ENCODE peak calls at places on chromosomes 3 and 15, in seven cellular contexts. Z is activated T-helper 1 cell treated with anti-CD3 and anti-CD28 coated beads, Interleukin-2, amount 50 U/mL, for 16 hours; W is fibroblast of lung; C is MV-4-11; V is A549; A is T-cell; H is right cardiac atrium. I is an unnamed sample.

GRCh38 chr15:45457215-45457614 is 65.3 kb downstream of the SLC30A4 start:
- DNase-seq in Z (no peak), W (no peak), C (no peak), V (no peak), A (no peak), H (no peak), I (no peak)

GRCh38 chr15:45634442-45635190 is at the start of gene SQOR:
- DNase-seq in Z (peak; percentile 38), W (peak; percentile 51), C (peak; percentile 71), V (peak; percentile 86), A (peak; percentile 53), H (peak; percentile 96), I (peak; percentile 76)

GRCh38 chr3:71026634-71027578 is 556.6 kb downstream of the FOXP1 start:
- DNase-seq in Z (no peak), W (peak; percentile 61), C (peak; percentile 70), V (no peak), A (no peak), H (no peak), I (peak; percentile 69)

GRCh38 chr3:184715943-184716651 is 4.2 kb upstream of the MAGEF1 start:
- DNase-seq in Z (no peak), W (no peak), C (no peak), V (no peak), A (no peak), H (no peak), I (no peak)

GRCh38 chr3:71724584-71725278 is 471 bp downstream of the EIF4E3 start:
- DNase-seq in Z (no peak), W (no peak), C (no peak), V (peak; percentile 9), A (peak; percentile 34), H (peak; percentile 80), I (peak; percentile 13)

GRCh38 chr3:130345487-130346079 is at the start of gene COL6A5:
- DNase-seq in Z (no peak), W (peak; percentile 31), C (peak; percentile 25), V (no peak), A (no peak), H (peak; percentile 65), I (peak; percentile 94)

GRCh38 chr3:188003188-188004171 is 150.5 kb upstream of the LPP start:
- DNase-seq in Z (no peak), W (no peak), C (no peak), V (peak; percentile 76), A (no peak), H (no peak), I (no peak)

GRCh38 chr3:192836469-192836820 is 81.2 kb downstream of the MB21D2 start:
- DNase-seq in Z (no peak), W (no peak), C (no peak), V (no peak), A (no peak), H (peak; percentile 47), I (no peak)

GRCh38 chr3:71247221-71247947 is 336.1 kb downstream of the FOXP1 start:
- DNase-seq in Z (no peak), W (peak; percentile 23), C (no peak), V (peak; percentile 71), A (no peak), H (peak; percentile 65), I (peak; percentile 16)

GRCh38 chr3:1987983-1988382 is 110.7 kb upstream of the CNTN4 start:
- DNase-seq in Z (no peak), W (no peak), C (no peak), V (peak; percentile 4), A (no peak), H (no peak), I (peak; percentile 61)

GRCh38 chr3:71056327-71056726 is 527.2 kb downstream of the FOXP1 start:
- DNase-seq in Z (no peak), W (peak; percentile 70), C (no peak), V (no peak), A (no peak), H (no peak), I (no peak)

GRCh38 chr3:99344216-99344615 is 294.2 kb upstream of the COL8A1 start:
- DNase-seq in Z (no peak), W (no peak), C (no peak), V (no peak), A (no peak), H (no peak), I (no peak)

GRCh38 chr3:58120075-58120812 is 90.5 kb downstream of the DNASE1L3 start:
- DNase-seq in Z (no peak), W (peak; percentile 53), C (peak; percentile 11), V (no peak), A (no peak), H (peak; percentile 79), I (peak; percentile 55)

GRCh38 chr3:59547874-59548273 is 498.0 kb upstream of the CFAP20DC start:
- DNase-seq in Z (no peak), W (no peak), C (no peak), V (no peak), A (no peak), H (no peak), I (no peak)

GRCh38 chr3:45035441-45036301 is 9.6 kb downstream of the CLEC3B start:
- DNase-seq in Z (no peak), W (peak; percentile 59), C (no peak), V (no peak), A (peak; percentile 18), H (peak; percentile 77), I (no peak)

GRCh38 chr3:59659755-59660154 is 609.9 kb upstream of the CFAP20DC start:
- DNase-seq in Z (no peak), W (no peak), C (no peak), V (no peak), A (no peak), H (no peak), I (no peak)

GRCh38 chr3:52498134-52499054 is 3.3 kb downstream of the STAB1 start:
- DNase-seq in Z (no peak), W (peak; percentile 92), C (peak; percentile 100), V (no peak), A (no peak), H (peak; percentile 80), I (peak; percentile 83)

GRCh38 chr3:179729981-179730380 is 77.1 kb downstream of the USP13 start:
- DNase-seq in Z (no peak), W (no peak), C (no peak), V (no peak), A (no peak), H (no peak), I (no peak)

GRCh38 chr3:140377644-140378043 is 300.2 kb upstream of the TRIM42 start:
- DNase-seq in Z (no peak), W (no peak), C (no peak), V (no peak), A (no peak), H (no peak), I (no peak)

GRCh38 chr15:96171842-96172241 is 158.7 kb upstream of the NR2F2 start:
- DNase-seq in Z (no peak), W (no peak), C (no peak), V (peak; percentile 66), A (no peak), H (no peak), I (no peak)

GRCh38 chr3:39593341-39593740 is 125.9 kb downstream of the MOBP start:
- DNase-seq in Z (no peak), W (no peak), C (no peak), V (no peak), A (no peak), H (no peak), I (no peak)

GRCh38 chr3:69777582-69777967 is 38.3 kb downstream of the MITF start:
- DNase-seq in Z (no peak), W (no peak), C (no peak), V (no peak), A (no peak), H (no peak), I (peak; percentile 67)

GRCh38 chr3:99242271-99242670 is 340.8 kb upstream of the DCBLD2 start:
- DNase-seq in Z (no peak), W (no peak), C (no peak), V (no peak), A (no peak), H (no peak), I (no peak)

GRCh38 chr3:153275514-153275913 is 113.5 kb downstream of the RAP2B start:
- DNase-seq in Z (no peak), W (no peak), C (no peak), V (no peak), A (no peak), H (no peak), I (no peak)

GRCh38 chr3:134378384-134378783 is 4.1 kb upstream of the AMOTL2 start:
- DNase-seq in Z (no peak), W (peak; percentile 59), C (no peak), V (no peak), A (no peak), H (no peak), I (peak; percentile 25)

GRCh38 chr15:81394609-81395008 is 20.6 kb upstream of the TMC3 start:
- DNase-seq in Z (no peak), W (no peak), C (no peak), V (no peak), A (no peak), H (no peak), I (no peak)

GRCh38 chr15:41917767-41918430 is 24.0 kb upstream of the SPTBN5 start:
- DNase-seq in Z (no peak), W (peak; percentile 52), C (peak; percentile 14), V (peak; percentile 31), A (no peak), H (peak; percentile 77), I (peak; percentile 24)

GRCh38 chr3:38805765-38806386 is 10.1 kb downstream of the SCN10A start:
- DNase-seq in Z (no peak), W (peak; percentile 79), C (peak; percentile 55), V (peak; percentile 62), A (no peak), H (peak; percentile 50), I (peak; percentile 85)

GRCh38 chr3:161203485-161204098 is 17.5 kb upstream of the NMD3 start:
- DNase-seq in Z (no peak), W (no peak), C (no peak), V (no peak), A (no peak), H (no peak), I (no peak)

GRCh38 chr3:189945935-189946709 is 174.6 kb downstream of the P3H2 start:
- DNase-seq in Z (no peak), W (no peak), C (no peak), V (no peak), A (no peak), H (no peak), I (no peak)

GRCh38 chr3:134423153-134423552 is 48.9 kb upstream of the AMOTL2 start:
- DNase-seq in Z (no peak), W (peak; percentile 69), C (no peak), V (no peak), A (no peak), H (no peak), I (no peak)

GRCh38 chr3:177282028-177282655 is 84.9 kb upstream of the TBL1XR1 start:
- DNase-seq in Z (no peak), W (no peak), C (no peak), V (no peak), A (no peak), H (no peak), I (no peak)

GRCh38 chr15:72782993-72783562 is 480 bp downstream of the ADPGK start:
- DNase-seq in Z (no peak), W (peak; percentile 40), C (peak; percentile 97), V (no peak), A (no peak), H (no peak), I (peak; percentile 88)

GRCh38 chr15:59528965-59529402 is 82.6 kb upstream of the GCNT3 start:
- DNase-seq in Z (peak; percentile 42), W (peak; percentile 87), C (peak; percentile 51), V (peak; percentile 93), A (peak; percentile 51), H (peak; percentile 81), I (peak; percentile 86)

GRCh38 chr15:56432304-56432703 is 32.6 kb downstream of the MNS1 start:
- DNase-seq in Z (no peak), W (peak; percentile 2), C (no peak), V (no peak), A (no peak), H (no peak), I (no peak)

GRCh38 chr3:79632842-79633241 is 135.0 kb downstream of the ROBO1 start:
- DNase-seq in Z (no peak), W (no peak), C (no peak), V (no peak), A (no peak), H (no peak), I (no peak)

GRCh38 chr3:59607628-59608027 is 557.8 kb upstream of the CFAP20DC start:
- DNase-seq in Z (no peak), W (peak; percentile 39), C (no peak), V (peak; percentile 6), A (no peak), H (no peak), I (peak; percentile 1)

I was measured in OCI-M1.